ENCODE peak calls at places on chromosomes 2 and 18, in nine cellular contexts. B, G, W, R, O, T, X, E and Y are unnamed samples.

GRCh38 chr2:140892911-140893637 is 1237.7 kb downstream of the LRP1B start:
- DNase-seq in O (no peak), G (peak), W (no peak), T (peak), E (no peak), B (no peak), R (no peak), X (no peak), Y (no peak)

GRCh38 chr2:214593723-214594122 is 182.9 kb downstream of the VWC2L start:
- DNase-seq in B (peak), G (peak), R (peak), T (peak), X (no peak), O (peak), W (peak), E (no peak), Y (no peak)

GRCh38 chr2:174634130-174635014 is 36.8 kb upstream of the WIPF1 start:
- DNase-seq in O (no peak), E (no peak), X (peak), B (no peak), T (peak), R (no peak), W (no peak), G (no peak), Y (peak)

GRCh38 chr2:219056896-219057708 is 3.6 kb downstream of the IHH start:
- DNase-seq in E (no peak), X (no peak), T (no peak), W (no peak), G (no peak), R (no peak), B (no peak), O (no peak), Y (no peak)

GRCh38 chr2:145743016-145743415 is 1223.1 kb upstream of the ZEB2 start:
- DNase-seq in G (no peak), O (no peak), T (no peak), B (no peak), E (no peak), R (no peak), X (no peak), W (no peak), Y (no peak)

GRCh38 chr18:70322928-70323327 is 34.1 kb downstream of the SOCS6 start:
- DNase-seq in B (peak), O (no peak), T (peak), X (no peak), R (no peak), W (no peak), G (peak), E (no peak), Y (no peak)

GRCh38 chr2:43075906-43076585 is 150.4 kb downstream of the ZFP36L2 start:
- DNase-seq in T (peak), B (no peak), E (no peak), G (peak), O (peak), R (peak), X (no peak), W (no peak), Y (no peak)

GRCh38 chr18:41906528-41907256 is 48.3 kb upstream of the PIK3C3 start:
- DNase-seq in O (peak), G (peak), B (peak), R (peak), W (peak), T (peak), E (no peak), X (peak), Y (peak)

GRCh38 chr2:172273910-172274571 is 153.3 kb upstream of the ITGA6 start:
- DNase-seq in E (no peak), B (no peak), R (no peak), T (no peak), X (no peak), O (no peak), G (no peak), W (no peak), Y (no peak)

GRCh38 chr2:138234265-138234664 is 267.3 kb upstream of the SPOPL start:
- DNase-seq in T (no peak), R (no peak), O (no peak), E (no peak), W (no peak), G (no peak), B (no peak), X (no peak), Y (no peak)

GRCh38 chr18:63963610-63964256 is 6.1 kb upstream of the SERPINB8 start:
- DNase-seq in E (no peak), B (peak), X (peak), G (peak), W (peak), T (peak), R (no peak), O (peak), Y (peak)

GRCh38 chr18:49476664-49477411 is 10.2 kb downstream of the C18orf32 start:
- DNase-seq in W (peak), T (peak), R (peak), E (peak), O (peak), B (peak), X (no peak), G (peak), Y (no peak)

GRCh38 chr2:186713664-186714063 is 19.8 kb downstream of the FAM171B start:
- DNase-seq in W (no peak), T (peak), E (no peak), G (no peak), R (no peak), O (no peak), B (no peak), X (no peak), Y (no peak)

GRCh38 chr18:35553300-35553699 is 28.2 kb upstream of the GALNT1 start:
- DNase-seq in R (no peak), G (no peak), X (no peak), W (no peak), E (no peak), B (no peak), O (no peak), T (no peak), Y (no peak)

GRCh38 chr2:218400930-218401833 is 1.5 kb downstream of the CTDSP1 start:
- DNase-seq in B (no peak), R (no peak), X (no peak), E (peak), W (no peak), T (no peak), G (no peak), O (no peak), Y (no peak)

GRCh38 chr2:1858733-1859132 is 114.4 kb upstream of the PXDN start:
- DNase-seq in R (no peak), G (no peak), B (no peak), T (no peak), W (no peak), E (no peak), X (no peak), O (no peak), Y (no peak)

GRCh38 chr2:217394510-217395351 is 534.9 kb upstream of the TNP1 start:
- DNase-seq in E (no peak), W (no peak), O (peak), B (no peak), X (no peak), R (no peak), T (peak), G (peak), Y (no peak)

GRCh38 chr18:50099725-50100414 is 95.1 kb downstream of the MYO5B start:
- DNase-seq in O (peak), B (no peak), G (no peak), T (no peak), E (no peak), W (no peak), R (no peak), X (peak), Y (peak)

GRCh38 chr2:127504552-127505460 is 21.5 kb downstream of the IWS1 start:
- DNase-seq in G (no peak), B (no peak), R (no peak), W (no peak), E (no peak), X (peak), O (peak), T (no peak), Y (no peak)

GRCh38 chr18:28766027-28766426 is 589.1 kb upstream of the CDH2 start:
- DNase-seq in O (peak), E (no peak), T (peak), W (no peak), B (no peak), R (peak), X (no peak), G (peak), Y (no peak)

GRCh38 chr2:70627499-70627898 is 73.9 kb upstream of the TGFA start:
- DNase-seq in R (no peak), E (no peak), B (no peak), G (peak), X (no peak), T (peak), O (no peak), W (no peak), Y (no peak)

GRCh38 chr2:96527990-96528679 is 8.4 kb upstream of the ARID5A start:
- DNase-seq in W (no peak), E (peak), T (peak), O (no peak), R (no peak), G (peak), B (no peak), X (peak), Y (peak)

GRCh38 chr2:148814853-148815419 is 60.1 kb upstream of the KIF5C start:
- DNase-seq in E (no peak), B (no peak), O (no peak), X (no peak), R (no peak), T (peak), G (peak), W (no peak), Y (no peak)

GRCh38 chr2:144381716-144382115 is 138.2 kb downstream of the ZEB2 start:
- DNase-seq in T (no peak), W (no peak), X (no peak), E (no peak), R (no peak), O (no peak), G (no peak), B (no peak), Y (no peak)

GRCh38 chr18:45497595-45498269 is 117.5 kb upstream of the SLC14A2 start:
- DNase-seq in E (no peak), B (no peak), O (no peak), X (no peak), T (no peak), W (no peak), G (no peak), R (no peak), Y (no peak)

GRCh38 chr2:127852388-127852787 is 5.6 kb downstream of the POLR2D start:
- DNase-seq in O (no peak), B (no peak), R (no peak), T (no peak), G (no peak), W (no peak), X (no peak), E (no peak), Y (no peak)

GRCh38 chr2:103167599-103167998 is 405.8 kb downstream of the TMEM182 start:
- DNase-seq in O (no peak), X (no peak), G (no peak), R (no peak), T (no peak), E (no peak), W (no peak), B (no peak), Y (no peak)

DNA sequence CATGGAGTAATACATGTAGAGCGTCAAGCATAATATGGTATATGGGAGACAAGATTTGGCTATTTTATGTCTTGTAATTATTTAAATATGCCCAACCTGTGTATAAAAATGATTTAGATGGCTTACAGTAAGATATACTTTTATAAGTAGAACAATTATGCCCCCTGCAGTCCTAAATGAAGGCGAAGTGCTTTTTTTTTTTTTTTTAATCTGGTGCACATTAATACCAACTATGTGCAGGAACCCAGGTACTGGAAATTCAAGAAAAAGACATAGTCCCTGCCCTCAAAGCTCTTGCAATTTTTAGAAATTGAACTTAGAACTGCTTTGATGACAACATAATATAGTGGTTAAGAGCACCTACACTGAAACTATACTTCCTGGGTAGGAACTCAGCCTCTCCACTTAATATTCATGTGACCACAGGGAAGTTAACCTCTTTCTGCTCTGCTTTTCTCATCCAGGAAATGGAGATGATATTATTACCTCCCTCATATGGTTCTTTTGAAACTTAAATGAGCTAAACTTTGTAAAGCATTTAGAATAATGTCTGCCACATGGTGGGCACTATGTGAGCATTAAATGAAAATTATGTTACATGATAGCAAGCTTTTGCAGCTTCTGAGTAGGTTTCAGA is 38.1 kb downstream of the AFTPH start:
- DNase-seq in R (no peak), T (peak), O (peak), B (peak), W (no peak), G (peak), E (no peak), X (peak), Y (no peak)
- TF ChIP-seq CTCF in R (peak), T (peak), O (peak), B (peak), W (peak), G (peak), E (peak), X (peak), Y (no peak)

DNA sequence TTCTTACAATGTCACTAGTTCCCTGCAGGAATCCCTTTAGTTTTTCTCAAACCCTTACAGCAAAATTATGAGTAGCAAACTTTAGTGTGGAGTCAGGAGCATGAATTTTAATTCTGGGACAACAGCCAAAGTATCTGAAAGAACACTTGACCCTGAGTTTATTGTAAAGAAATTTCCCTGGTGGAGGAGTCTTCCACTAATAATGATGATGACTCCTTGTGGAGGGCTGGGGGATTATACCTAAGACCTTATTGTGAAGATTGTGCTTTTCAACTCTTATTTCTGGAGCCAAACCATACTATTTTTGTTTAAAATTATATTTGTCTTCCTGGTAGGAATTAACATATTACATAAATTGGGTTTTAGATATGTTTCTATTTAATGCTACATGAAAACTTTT is 217.0 kb downstream of the MYO3B start:
- DNase-seq in O (no peak), T (no peak), R (no peak), B (no peak), X (no peak), E (no peak), G (peak), W (no peak), Y (no peak)
- TF ChIP-seq CTCF in O (no peak), T (peak), R (no peak), B (peak), X (no peak), E (no peak), G (peak), W (peak), Y (no peak)

GRCh38 chr18:59607471-59607870 is 89.8 kb downstream of the CCBE1 start:
- DNase-seq in T (no peak), G (no peak), O (no peak), E (no peak), B (no peak), W (no peak), R (no peak), X (no peak), Y (no peak)
- TF ChIP-seq CTCF in T (no peak), G (no peak), O (no peak), E (no peak), B (no peak), W (no peak), R (no peak), X (no peak), Y (no peak)

GRCh38 chr2:169221745-169222369 is 140.5 kb downstream of the LRP2 start:
- DNase-seq in E (no peak), R (no peak), W (no peak), T (peak), X (no peak), G (peak), O (no peak), B (peak), Y (no peak)
- TF ChIP-seq CTCF in E (no peak), R (peak), W (peak), T (peak), X (peak), G (peak), O (peak), B (peak), Y (no peak)

GRCh38 chr18:14075196-14075595 is 57.0 kb downstream of the ZNF519 start:
- DNase-seq in W (no peak), G (no peak), E (no peak), B (no peak), O (no peak), X (no peak), T (no peak), R (no peak), Y (no peak)

GRCh38 chr18:14074187-14074586 is 58.0 kb downstream of the ZNF519 start:
- DNase-seq in E (no peak), X (peak), B (no peak), W (no peak), R (no peak), G (no peak), T (no peak), O (no peak), Y (no peak)
- TF ChIP-seq CTCF in E (no peak), X (peak), B (no peak), W (no peak), R (peak), G (no peak), T (peak), O (peak), Y (peak)

GRCh38 chr2:67581751-67582150 is 184.6 kb downstream of the ETAA1 start:
- DNase-seq in G (no peak), T (no peak), B (no peak), O (no peak), E (no peak), W (no peak), X (peak), R (no peak), Y (no peak)
- TF ChIP-seq CTCF in G (no peak), T (peak), B (no peak), O (peak), E (no peak), W (no peak), X (peak), R (no peak), Y (peak)

DNA sequence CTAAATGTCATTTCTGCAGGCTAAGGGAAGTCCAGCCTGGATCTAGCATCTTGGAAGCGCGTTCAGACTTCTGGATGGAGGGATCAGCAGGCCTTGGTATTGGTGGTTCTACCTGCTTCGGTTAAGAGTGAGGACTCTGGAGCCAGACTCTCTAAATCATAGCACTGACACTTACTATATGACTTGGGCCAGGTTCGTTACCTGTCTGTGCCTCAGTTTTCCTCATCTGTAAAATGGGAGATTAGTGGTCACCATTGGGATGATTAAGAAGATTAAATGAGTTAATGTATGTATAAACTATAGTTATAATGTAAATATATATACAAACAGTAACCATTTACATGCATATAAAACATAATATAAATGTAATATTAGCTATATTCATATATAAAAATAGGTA is 995 bp upstream of the ICOS start:
- DNase-seq in X (no peak), R (no peak), T (no peak), E (no peak), G (no peak), W (no peak), B (no peak), O (no peak), Y (no peak)
- TF ChIP-seq CTCF in X (no peak), R (no peak), T (no peak), E (no peak), G (no peak), W (no peak), B (no peak), O (no peak), Y (no peak)

GRCh38 chr2:10552871-10553245 is 104.7 kb upstream of the ODC1 start:
- DNase-seq in G (no peak), O (no peak), X (no peak), B (no peak), W (no peak), E (no peak), T (no peak), R (no peak), Y (no peak)

GRCh38 chr2:10551496-10551895 is 103.4 kb upstream of the ODC1 start:
- DNase-seq in W (no peak), G (no peak), R (no peak), E (no peak), T (no peak), X (no peak), B (no peak), O (no peak), Y (no peak)

GRCh38 chr2:10549621-10550020 is 101.5 kb upstream of the ODC1 start:
- DNase-seq in T (no peak), E (no peak), W (no peak), G (no peak), X (no peak), O (no peak), R (no peak), B (no peak), Y (no peak)

GRCh38 chr2:10550206-10551001 is 102.3 kb upstream of the ODC1 start:
- DNase-seq in T (no peak), G (no peak), W (no peak), O (no peak), X (no peak), E (no peak), B (no peak), R (no peak), Y (no peak)

DNA sequence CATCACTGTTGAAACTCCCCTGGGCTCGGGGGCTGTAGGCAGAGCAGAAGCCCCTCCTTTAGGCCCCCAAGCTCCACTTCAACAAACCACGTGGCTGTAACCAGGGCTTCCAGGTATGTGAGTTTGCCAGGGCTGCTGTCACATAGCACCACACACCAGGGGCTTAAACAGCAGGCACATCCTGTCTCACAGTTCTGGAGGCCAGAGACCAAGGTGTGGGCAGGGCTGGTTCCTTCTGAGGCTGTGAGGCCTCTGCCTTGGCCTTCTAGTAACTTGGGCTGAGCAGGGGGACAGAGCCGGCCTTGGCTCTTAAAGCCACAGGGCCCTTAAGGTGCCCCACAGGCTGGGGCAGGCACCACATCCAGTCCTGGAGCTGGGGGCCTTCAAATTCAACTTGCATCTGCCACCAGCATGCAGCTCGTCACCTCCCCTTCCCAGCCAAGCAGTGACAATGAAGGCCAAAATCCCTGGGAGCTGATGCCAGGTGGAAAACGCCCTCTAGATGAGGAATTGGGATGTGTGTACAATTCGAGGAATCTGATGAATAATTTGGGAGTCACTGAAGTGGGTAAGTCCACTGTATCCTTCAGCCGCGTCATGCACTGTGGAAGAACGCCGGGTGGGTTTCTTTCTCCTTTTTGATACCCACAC is 104.2 kb upstream of the ODC1 start:
- DNase-seq in B (no peak), E (no peak), T (peak), X (no peak), O (no peak), R (no peak), W (no peak), G (no peak), Y (no peak)
- TF ChIP-seq CTCF in B (no peak), E (no peak), T (no peak), X (no peak), O (no peak), R (peak), W (no peak), G (no peak), Y (no peak)

GRCh38 chr2:81266106-81266505 is 961.6 kb upstream of the LRRTM1 start:
- DNase-seq in W (no peak), B (no peak), O (no peak), R (no peak), G (peak), T (no peak), E (no peak), X (no peak), Y (no peak)
- TF ChIP-seq CTCF in W (no peak), B (peak), O (no peak), R (no peak), G (peak), T (no peak), E (peak), X (no peak), Y (peak)